ENCODE peak calls at places on chromosome 7, in four cellular contexts. One of them, this sample, is unnamed.

GRCh38 chr7:134089446-134089845 is 37.7 kb upstream of the LRGUK start:
- DNase-seq in endodermal cell: no peak
- DNase-seq in hepatocyte: no peak
- DNase-seq in cardiac muscle cell: no peak
- DNase-seq in this sample: no peak

GRCh38 chr7:121323515-121323914 is 5.3 kb upstream of the WNT16 start:
- DNase-seq in endodermal cell: no peak
- DNase-seq in hepatocyte: no peak
- DNase-seq in cardiac muscle cell: no peak
- DNase-seq in this sample: no peak

GRCh38 chr7:110224643-110225042 is 866.3 kb upstream of the LRRN3 start:
- DNase-seq in endodermal cell: no peak
- DNase-seq in hepatocyte: no peak
- DNase-seq in cardiac muscle cell: no peak
- DNase-seq in this sample: no peak

GRCh38 chr7:54292171-54292925 is 249.8 kb upstream of the VSTM2A start:
- DNase-seq in endodermal cell: peak
- DNase-seq in hepatocyte: no peak
- DNase-seq in cardiac muscle cell: no peak
- DNase-seq in this sample: no peak

GRCh38 chr7:34823650-34824258 is 165.7 kb downstream of the NPSR1 start:
- DNase-seq in endodermal cell: peak
- DNase-seq in hepatocyte: peak
- DNase-seq in cardiac muscle cell: peak
- DNase-seq in this sample: peak

GRCh38 chr7:153193144-153193595 is 433.6 kb downstream of the ACTR3B start:
- DNase-seq in endodermal cell: peak
- DNase-seq in hepatocyte: peak
- DNase-seq in cardiac muscle cell: no peak
- DNase-seq in this sample: no peak

GRCh38 chr7:93164766-93165165 is 16.6 kb upstream of the SAMD9L start:
- DNase-seq in endodermal cell: no peak
- DNase-seq in hepatocyte: no peak
- DNase-seq in cardiac muscle cell: no peak
- DNase-seq in this sample: no peak

GRCh38 chr7:23261843-23262452 is 15.4 kb downstream of the GPNMB start:
- DNase-seq in endodermal cell: peak
- DNase-seq in hepatocyte: peak
- DNase-seq in cardiac muscle cell: peak
- DNase-seq in this sample: peak

GRCh38 chr7:80184693-80185092 is 50.1 kb downstream of the GNAI1 start:
- DNase-seq in endodermal cell: no peak
- DNase-seq in hepatocyte: no peak
- DNase-seq in cardiac muscle cell: no peak
- DNase-seq in this sample: no peak

GRCh38 chr7:23334482-23335056 is 35.4 kb downstream of the MALSU1 start:
- DNase-seq in endodermal cell: no peak
- DNase-seq in hepatocyte: peak
- DNase-seq in cardiac muscle cell: peak
- DNase-seq in this sample: peak

GRCh38 chr7:123570390-123571182 is 13.0 kb upstream of the NDUFA5 start:
- DNase-seq in endodermal cell: no peak
- DNase-seq in hepatocyte: no peak
- DNase-seq in cardiac muscle cell: peak
- DNase-seq in this sample: peak

GRCh38 chr7:41096921-41097320 is 606.0 kb downstream of the INHBA start:
- DNase-seq in endodermal cell: no peak
- DNase-seq in hepatocyte: no peak
- DNase-seq in cardiac muscle cell: peak
- DNase-seq in this sample: no peak

GRCh38 chr7:121561717-121562116 is 165.6 kb upstream of the FAM3C start:
- DNase-seq in endodermal cell: no peak
- DNase-seq in hepatocyte: no peak
- DNase-seq in cardiac muscle cell: peak
- DNase-seq in this sample: no peak

GRCh38 chr7:13115157-13115772 is 427.8 kb downstream of the ARL4A start:
- DNase-seq in endodermal cell: peak
- DNase-seq in hepatocyte: peak
- DNase-seq in cardiac muscle cell: peak
- DNase-seq in this sample: peak

GRCh38 chr7:130908345-130909160 is 174.5 kb upstream of the KLF14 start:
- DNase-seq in endodermal cell: no peak
- DNase-seq in hepatocyte: no peak
- DNase-seq in cardiac muscle cell: no peak
- DNase-seq in this sample: no peak
- H3K27ac ChIP-seq in endodermal cell: no peak
- H3K27ac ChIP-seq in hepatocyte: no peak
- H3K27ac ChIP-seq in cardiac muscle cell: no peak
- H3K27ac ChIP-seq in this sample: peak

GRCh38 chr7:1078985-1079384 is 8.9 kb upstream of the GPER1 start:
- DNase-seq in endodermal cell: no peak
- DNase-seq in hepatocyte: no peak
- DNase-seq in cardiac muscle cell: no peak
- DNase-seq in this sample: no peak
- TF ChIP-seq CTCF in endodermal cell: no peak
- TF ChIP-seq CTCF in hepatocyte: no peak
- TF ChIP-seq CTCF in cardiac muscle cell: no peak
- TF ChIP-seq CTCF in this sample: no peak

GRCh38 chr7:100886142-100886935 is 3.2 kb downstream of the UFSP1 start:
- DNase-seq in endodermal cell: no peak
- DNase-seq in hepatocyte: no peak
- DNase-seq in cardiac muscle cell: no peak
- DNase-seq in this sample: no peak
- H3K27ac ChIP-seq in endodermal cell: no peak
- H3K27ac ChIP-seq in hepatocyte: no peak
- H3K27ac ChIP-seq in cardiac muscle cell: no peak
- H3K27ac ChIP-seq in this sample: no peak

GRCh38 chr7:7566651-7567611 is at the start of gene MIOS:
- DNase-seq in endodermal cell: peak
- DNase-seq in hepatocyte: peak
- DNase-seq in cardiac muscle cell: peak
- DNase-seq in this sample: peak

GRCh38 chr7:7567898-7568531 is 1.3 kb downstream of the MIOS start:
- DNase-seq in endodermal cell: no peak
- DNase-seq in hepatocyte: no peak
- DNase-seq in cardiac muscle cell: no peak
- DNase-seq in this sample: no peak

GRCh38 chr7:7569615-7570014 is 2.9 kb downstream of the MIOS start:
- DNase-seq in endodermal cell: no peak
- DNase-seq in hepatocyte: no peak
- DNase-seq in cardiac muscle cell: no peak
- DNase-seq in this sample: no peak

GRCh38 chr7:7569113-7569527 is 2.4 kb downstream of the MIOS start:
- DNase-seq in endodermal cell: no peak
- DNase-seq in hepatocyte: no peak
- DNase-seq in cardiac muscle cell: no peak
- DNase-seq in this sample: no peak

DNA sequence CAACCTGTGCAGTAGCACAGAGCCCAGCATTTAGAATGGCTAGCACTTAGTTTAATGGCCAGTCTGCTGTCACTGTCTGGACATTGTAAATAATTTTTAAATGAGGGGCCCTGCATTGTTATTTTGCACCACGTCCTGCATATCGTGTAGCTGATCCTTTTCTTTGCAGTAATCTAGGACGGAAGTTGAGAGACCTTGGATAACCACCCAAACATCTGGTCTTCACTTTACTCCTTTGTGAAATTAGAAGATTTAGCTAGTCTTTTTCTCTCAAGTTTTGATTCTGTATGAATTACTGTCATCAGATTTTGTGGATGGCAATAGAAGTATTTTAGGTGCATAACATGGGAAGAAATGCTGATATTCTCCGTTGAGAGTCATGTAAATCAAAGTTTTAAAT is 1.9 kb downstream of the MIOS start:
- DNase-seq in endodermal cell: no peak
- DNase-seq in hepatocyte: no peak
- DNase-seq in cardiac muscle cell: no peak
- DNase-seq in this sample: no peak
- TF ChIP-seq CTCF in endodermal cell: no peak
- TF ChIP-seq CTCF in hepatocyte: no peak
- TF ChIP-seq CTCF in cardiac muscle cell: no peak
- TF ChIP-seq CTCF in this sample: no peak

DNA sequence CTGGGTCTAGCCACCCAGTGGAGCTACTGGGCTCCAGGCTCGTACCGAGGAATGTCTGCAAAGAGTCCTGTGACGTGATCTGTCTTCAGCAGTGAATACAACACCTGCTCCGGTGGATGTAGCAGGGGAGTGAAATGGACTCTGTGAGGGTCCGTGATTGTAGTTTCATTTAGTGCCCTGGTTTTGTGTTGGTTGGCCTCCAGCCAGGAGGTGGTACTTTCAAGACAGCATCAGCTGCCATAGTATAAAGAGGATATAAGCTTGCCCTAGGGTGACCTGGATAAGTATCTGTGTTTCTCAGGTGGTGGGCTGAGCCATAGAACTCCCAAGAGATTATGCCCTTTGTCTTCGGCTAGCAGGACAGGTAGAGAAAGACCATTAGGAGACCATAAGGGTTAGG is 24.6 kb upstream of the WNT2 start:
- DNase-seq in endodermal cell: no peak
- DNase-seq in hepatocyte: no peak
- DNase-seq in cardiac muscle cell: no peak
- DNase-seq in this sample: no peak
- H3K27ac ChIP-seq in endodermal cell: no peak
- H3K27ac ChIP-seq in hepatocyte: no peak
- H3K27ac ChIP-seq in cardiac muscle cell: no peak
- H3K27ac ChIP-seq in this sample: no peak

This sample was measured in endothelial cell of umbilical vein.